ENCODE peak calls at places on chromosomes 4 and X, in ten cellular contexts. C is IMR-90, Q is transverse colon, M is stomach, U is esophagus squamous epithelium, R is testis, K is ovary, F is upper lobe of left lung, G is A549, S is HCT116. E is an unnamed sample.
A peak's percentile ranks its signal among the peaks of the same experiment; 100 is the strongest.

GRCh38 chrX:94361241-94361640 is 687.2 kb downstream of the FAM133A start:
- DNase-seq in C (no peak), G (no peak), S (no peak), U (no peak), F (no peak), M (no peak), K (no peak), Q (no peak), R (no peak), E (no peak)

GRCh38 chr4:110510955-110511544 is 35.1 kb downstream of the ENPEP start:
- DNase-seq in F (no peak), S (peak; percentile 56), R (no peak), U (no peak), K (no peak), C (peak; percentile 67), M (no peak), G (peak; percentile 11), Q (no peak), E (no peak)

GRCh38 chrX:136710324-136710951 is 62.5 kb downstream of the CD40LG start:
- DNase-seq in G (no peak), F (no peak), R (no peak), Q (no peak), U (no peak), M (no peak), K (no peak), C (peak; percentile 63), S (no peak), E (no peak)

GRCh38 chr4:152273343-152273742 is 262.5 kb downstream of the FBXW7 start:
- DNase-seq in F (no peak), R (no peak), C (peak; percentile 4), S (no peak), M (no peak), U (no peak), Q (no peak), K (no peak), G (no peak), E (no peak)

GRCh38 chrX:53882331-53882730 is 161.9 kb downstream of the PHF8 start:
- DNase-seq in M (no peak), F (no peak), R (peak; percentile 22), U (no peak), K (no peak), G (peak; percentile 5), C (peak; percentile 76), Q (no peak), S (no peak), E (no peak)

GRCh38 chrX:41529221-41529620 is 82.1 kb downstream of the NYX start:
- DNase-seq in G (no peak), K (no peak), F (no peak), S (no peak), M (no peak), Q (no peak), R (no peak), U (no peak), C (no peak), E (no peak)

GRCh38 chr4:137421796-137422195 is 110.5 kb downstream of the PCDH18 start:
- DNase-seq in K (no peak), Q (no peak), G (no peak), F (no peak), R (no peak), U (no peak), S (no peak), M (no peak), C (peak; percentile 55), E (no peak)

GRCh38 chrX:130497531-130497930 is 95.7 kb downstream of the RBMX2 start:
- DNase-seq in G (no peak), C (no peak), U (no peak), M (no peak), Q (no peak), K (no peak), S (no peak), R (peak; percentile 50), F (no peak), E (no peak)

GRCh38 chrX:66017659-66018170 is 22.2 kb downstream of the VSIG4 start:
- DNase-seq in Q (no peak), R (no peak), F (no peak), C (no peak), S (no peak), G (no peak), M (no peak), K (no peak), U (no peak), E (no peak)

GRCh38 chrX:66016905-66017658 is 22.8 kb downstream of the VSIG4 start:
- DNase-seq in R (no peak), K (no peak), Q (no peak), C (no peak), M (no peak), G (no peak), S (no peak), F (no peak), U (no peak), E (no peak)

GRCh38 chrX:66019310-66019652 is 20.6 kb downstream of the VSIG4 start:
- DNase-seq in G (no peak), Q (no peak), F (no peak), S (no peak), U (no peak), M (no peak), C (no peak), R (no peak), K (no peak), E (no peak)

GRCh38 chrX:66019974-66020373 is 19.9 kb downstream of the VSIG4 start:
- DNase-seq in S (no peak), F (no peak), M (no peak), C (no peak), Q (no peak), U (no peak), G (no peak), K (no peak), R (no peak), E (no peak)

DNA sequence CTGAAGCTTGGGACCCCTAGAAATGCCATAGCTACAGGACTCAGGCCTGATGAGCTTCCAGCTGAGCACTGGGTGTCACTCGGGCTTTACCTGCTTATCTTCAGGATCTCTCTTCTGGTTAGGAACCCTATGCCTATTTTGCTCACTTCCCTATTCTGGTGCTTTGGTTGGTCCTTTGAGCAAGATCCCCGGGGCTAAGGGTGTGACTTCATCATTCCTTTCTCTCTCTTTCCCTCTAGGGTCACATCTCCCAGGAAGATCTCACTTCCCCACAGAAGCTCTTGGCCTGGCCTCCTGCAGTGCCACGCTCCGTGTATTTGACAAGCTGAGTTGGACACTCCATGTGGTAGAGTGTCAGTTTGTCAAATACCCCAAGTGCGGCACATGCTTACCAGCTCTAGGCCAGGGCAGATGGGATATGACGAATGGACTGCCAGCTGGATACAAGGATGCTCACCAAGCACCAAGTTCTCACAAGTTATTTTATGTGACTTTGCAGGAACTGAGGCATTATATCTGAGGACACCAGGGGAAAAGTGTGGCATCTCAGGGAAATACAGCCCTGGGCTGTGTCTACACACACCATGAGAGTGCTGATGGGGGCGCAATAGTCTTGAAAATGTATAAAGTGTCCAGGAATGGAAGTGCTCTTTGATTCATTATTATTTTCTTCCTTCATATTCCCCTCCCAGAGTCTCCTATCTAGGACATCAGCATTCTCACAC is 21.1 kb downstream of the VSIG4 start:
- DNase-seq in M (no peak), R (no peak), S (no peak), K (no peak), C (no peak), U (no peak), F (no peak), Q (no peak), G (no peak), E (no peak)
- TF ChIP-seq CTCF in M (no peak), R (no peak), S (no peak), K (no peak), C (no peak), U (no peak), F (no peak), Q (no peak), G (no peak), E (no peak)

GRCh38 chr4:139265654-139266053 is 14.4 kb downstream of the MGARP start:
- DNase-seq in K (no peak), R (no peak), S (no peak), M (no peak), Q (no peak), C (no peak), F (no peak), G (no peak), U (no peak), E (no peak)

GRCh38 chr4:139266208-139266582 is 13.8 kb downstream of the MGARP start:
- DNase-seq in S (no peak), F (no peak), M (no peak), U (no peak), R (no peak), C (no peak), G (no peak), K (no peak), Q (no peak), E (no peak)

GRCh38 chr4:139267301-139267700 is 12.7 kb downstream of the MGARP start:
- DNase-seq in R (no peak), U (no peak), S (no peak), C (no peak), K (no peak), Q (no peak), M (no peak), G (no peak), F (no peak), E (no peak)

GRCh38 chr4:139266583-139267257 is 13.3 kb downstream of the MGARP start:
- DNase-seq in R (peak; percentile 80), K (peak; percentile 74), Q (peak; percentile 86), U (peak; percentile 16), C (peak; percentile 86), F (peak; percentile 87), S (no peak), M (peak; percentile 71), G (peak; percentile 64), E (peak; percentile 91)
- TF ChIP-seq POLR2A in R (no peak), K (no peak), Q (no peak), U (no peak), C (no peak), F (no peak), S (no peak), M (no peak), G (no peak), E (no peak)

GRCh38 chr4:183100827-183101226 is 1.8 kb downstream of the WWC2 start:
- DNase-seq in U (no peak), Q (no peak), C (no peak), G (no peak), S (no peak), K (no peak), F (no peak), R (peak; percentile 40), M (no peak), E (no peak)
- H3K4me3 ChIP-seq in U (no peak overlapping the region), Q (no peak overlapping the region), C (peak overlapping the region; percentile 41), G (peak overlapping the region; percentile 98), S (peak overlapping the region; percentile 79), K (peak overlapping the region; percentile 0), F (peak overlapping the region; percentile 90), R (peak overlapping the region; percentile 95), M (peak overlapping the region; percentile 12), E (no peak overlapping the region)

DNA sequence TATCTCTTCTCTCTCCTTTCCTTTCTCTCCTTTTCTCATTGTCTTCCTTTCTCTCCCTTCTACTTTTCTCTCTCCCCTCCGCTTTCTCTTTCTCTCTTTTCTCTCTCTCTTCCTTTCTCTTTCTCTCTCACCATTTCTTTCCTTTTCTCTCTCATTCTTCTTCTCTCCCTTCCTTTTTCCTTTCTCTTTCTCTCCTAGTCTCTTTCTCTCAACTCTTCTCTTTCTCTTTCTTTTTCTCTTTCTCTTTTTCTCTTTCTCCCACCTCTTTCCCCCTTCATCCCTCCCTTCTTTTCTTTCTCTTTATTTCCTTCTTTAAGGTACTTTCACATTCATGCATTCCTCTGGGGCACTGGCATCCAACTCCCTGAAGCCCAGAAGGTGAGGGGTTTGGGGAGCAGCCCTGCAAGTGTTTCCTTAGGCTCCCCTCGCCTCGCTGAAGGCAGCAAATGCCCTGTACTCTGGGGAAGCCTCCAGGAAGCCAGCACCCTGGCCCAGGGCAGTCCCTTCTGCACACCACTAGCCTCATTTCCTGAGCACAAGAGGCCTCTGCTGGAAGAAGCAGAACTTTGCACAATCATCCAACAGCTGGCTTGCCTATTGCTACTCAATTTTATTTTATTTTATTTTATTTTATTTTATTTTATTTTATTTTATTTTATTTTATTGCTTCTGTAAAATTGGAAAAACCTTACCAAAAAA is 124.2 kb downstream of the NFKB1 start:
- DNase-seq in F (peak; percentile 45), C (peak; percentile 54), Q (peak; percentile 42), S (no peak), G (no peak), K (peak; percentile 44), R (no peak), M (peak; percentile 54), U (no peak), E (peak; percentile 81)
- TF ChIP-seq CTCF in F (peak; percentile 37), C (peak; percentile 47), Q (peak; percentile 23), S (peak; percentile 13), G (no peak), K (no peak), R (no peak), M (no peak), U (peak; percentile 6), E (no peak)